ENCODE peak calls at places on chromosomes 11 and 22, in seven cellular contexts. P is RCC 7860; J is ovary; O is KBM-7; M is activated effector memory CD4-positive, alpha-beta T cell treated with Interleukin-2 at 50 U/mL for 16 hours; R is activated T-cell treated with anti-CD3 and anti-CD28 coated beads for 4 hours; X is activated CD4-positive, alpha-beta T cell treated with anti-CD3 and anti-CD28 coated beads, Interleukin-2, amount 10 ng/mL, durations not matched to agents 7 days and 5 days. S is an unnamed sample.

GRCh38 chr22:20610243-20610686 is 102.9 kb downstream of the MED15 start:
- DNase-seq in P (no peak), J (no peak), O (no peak), M (no peak), R (no peak), X (no peak), S (no peak)

GRCh38 chr22:31210830-31211503 is 1.1 kb upstream of the LIMK2 start:
- DNase-seq in P (no peak), J (no peak), O (no peak), M (no peak), R (no peak), X (peak; percentile 34), S (peak; percentile 22)

GRCh38 chr11:91459840-91460239 is 764.8 kb upstream of the FAT3 start:
- DNase-seq in P (no peak), J (no peak), O (no peak), M (no peak), R (no peak), X (no peak), S (no peak)

GRCh38 chr22:49099496-49100124 is 728.1 kb downstream of the BRD1 start:
- DNase-seq in P (peak; percentile 20), J (no peak), O (no peak), M (no peak), R (no peak), X (no peak), S (no peak)

GRCh38 chr22:30245985-30246901 is at the start of gene LIF:
- DNase-seq in P (no peak), J (peak; percentile 52), O (peak; percentile 45), M (peak; percentile 28), R (peak; percentile 38), X (peak; percentile 61), S (peak; percentile 55)

GRCh38 chr11:12449961-12450715 is 72.8 kb downstream of the PARVA start:
- DNase-seq in P (no peak), J (no peak), O (no peak), M (no peak), R (no peak), X (no peak), S (peak; percentile 96)

GRCh38 chr11:106827687-106828086 is 190.6 kb downstream of the GUCY1A2 start:
- DNase-seq in P (no peak), J (no peak), O (no peak), M (no peak), R (no peak), X (no peak), S (no peak)

GRCh38 chr11:15117751-15118150 is 3.0 kb downstream of the INSC start:
- DNase-seq in P (no peak), J (no peak), O (no peak), M (no peak), R (no peak), X (no peak), S (no peak)

GRCh38 chr11:66467034-66467659 is 442 bp downstream of the PELI3 start:
- DNase-seq in P (no peak), J (no peak), O (no peak), M (no peak), R (no peak), X (no peak), S (peak; percentile 40)

GRCh38 chr11:48025983-48026340 is 45.6 kb downstream of the PTPRJ start:
- DNase-seq in P (no peak), J (no peak), O (no peak), M (no peak), R (no peak), X (no peak), S (no peak)

GRCh38 chr11:6303657-6304056 is 16.6 kb downstream of the CAVIN3 start:
- DNase-seq in P (no peak), J (no peak), O (no peak), M (no peak), R (no peak), X (no peak), S (no peak)

GRCh38 chr11:95093548-95093947 is 3.9 kb downstream of the ENDOD1 start:
- DNase-seq in P (no peak), J (no peak), O (no peak), M (no peak), R (no peak), X (no peak), S (no peak)

GRCh38 chr11:96014234-96014633 is 90.3 kb upstream of the MTMR2 start:
- DNase-seq in P (peak; percentile 88), J (no peak), O (peak; percentile 71), M (no peak), R (peak; percentile 20), X (peak; percentile 65), S (peak; percentile 50)

GRCh38 chr11:11025087-11025486 is 167.2 kb upstream of the ZBED5 start:
- DNase-seq in P (peak; percentile 22), J (no peak), O (no peak), M (no peak), R (no peak), X (no peak), S (peak; percentile 72)

GRCh38 chr11:18907391-18907790 is 31.8 kb downstream of the MRGPRX1 start:
- DNase-seq in P (no peak), J (no peak), O (no peak), M (no peak), R (no peak), X (no peak), S (no peak)

GRCh38 chr11:11620966-11621880 is 582 bp downstream of the GALNT18 start:
- DNase-seq in P (no peak), J (peak; percentile 63), O (peak; percentile 69), M (no peak), R (no peak), X (peak; percentile 33), S (peak; percentile 18)

GRCh38 chr22:36455571-36456458 is 25.6 kb downstream of the TXN2 start:
- DNase-seq in P (no peak), J (no peak), O (no peak), M (no peak), R (no peak), X (no peak), S (no peak)

GRCh38 chr11:17813391-17814059 is 78.9 kb downstream of the KCNC1 start:
- DNase-seq in P (no peak), J (no peak), O (no peak), M (no peak), R (no peak), X (no peak), S (no peak)

GRCh38 chr11:125165111-125165663 is 636 bp downstream of the PKNOX2 start:
- DNase-seq in P (no peak), J (peak; percentile 71), O (peak; percentile 38), M (no peak), R (no peak), X (no peak), S (peak; percentile 41)

GRCh38 chr22:43846966-43847365 is 15.3 kb downstream of the SULT4A1 start:
- DNase-seq in P (no peak), J (peak; percentile 21), O (no peak), M (no peak), R (no peak), X (no peak), S (no peak)